ENCODE peak calls at places on chromosome 20, in six cellular contexts. One of them, this sample, is unnamed.

GRCh38 chr20:37389844-37390275 is 43.9 kb downstream of the SRC start:
- DNase-seq in astrocyte: no peak
- DNase-seq in uterus: no peak
- DNase-seq in glutamatergic neuron: no peak
- DNase-seq in IMR-90: no peak
- DNase-seq in RWPE1: no peak
- DNase-seq in this sample: no peak

GRCh38 chr20:19889011-19889953 is 127.9 kb upstream of the NAA20 start:
- DNase-seq in astrocyte: peak
- DNase-seq in uterus: peak
- DNase-seq in glutamatergic neuron: peak
- DNase-seq in IMR-90: peak
- DNase-seq in RWPE1: peak
- DNase-seq in this sample: peak

GRCh38 chr20:10893331-10893730 is 219.5 kb upstream of the JAG1 start:
- DNase-seq in astrocyte: no peak
- DNase-seq in uterus: no peak
- DNase-seq in glutamatergic neuron: no peak
- DNase-seq in IMR-90: no peak
- DNase-seq in RWPE1: no peak
- DNase-seq in this sample: no peak

GRCh38 chr20:3660262-3661059 is 2.7 kb downstream of the GFRA4 start:
- DNase-seq in astrocyte: no peak
- DNase-seq in uterus: no peak
- DNase-seq in glutamatergic neuron: no peak
- DNase-seq in IMR-90: no peak
- DNase-seq in RWPE1: no peak
- DNase-seq in this sample: peak

GRCh38 chr20:34079818-34080217 is 32.2 kb downstream of the EIF2S2 start:
- DNase-seq in astrocyte: no peak
- DNase-seq in uterus: no peak
- DNase-seq in glutamatergic neuron: no peak
- DNase-seq in IMR-90: no peak
- DNase-seq in RWPE1: no peak
- DNase-seq in this sample: no peak

GRCh38 chr20:25470045-25470444 is 62.6 kb downstream of the GINS1 start:
- DNase-seq in astrocyte: peak
- DNase-seq in uterus: no peak
- DNase-seq in glutamatergic neuron: peak
- DNase-seq in IMR-90: peak
- DNase-seq in RWPE1: peak
- DNase-seq in this sample: no peak

GRCh38 chr20:58471161-58471834 is 43.9 kb downstream of the APCDD1L start:
- DNase-seq in astrocyte: no peak
- DNase-seq in uterus: peak
- DNase-seq in glutamatergic neuron: no peak
- DNase-seq in IMR-90: peak
- DNase-seq in RWPE1: no peak
- DNase-seq in this sample: no peak

GRCh38 chr20:24718277-24718676 is 230.8 kb upstream of the CST7 start:
- DNase-seq in astrocyte: no peak
- DNase-seq in uterus: no peak
- DNase-seq in glutamatergic neuron: no peak
- DNase-seq in IMR-90: no peak
- DNase-seq in RWPE1: no peak
- DNase-seq in this sample: no peak

GRCh38 chr20:24389686-24390085 is 79.7 kb upstream of the SYNDIG1 start:
- DNase-seq in astrocyte: no peak
- DNase-seq in uterus: no peak
- DNase-seq in glutamatergic neuron: no peak
- DNase-seq in IMR-90: no peak
- DNase-seq in RWPE1: no peak
- DNase-seq in this sample: no peak

GRCh38 chr20:11267131-11267761 is 593.4 kb upstream of the JAG1 start:
- DNase-seq in astrocyte: peak
- DNase-seq in uterus: peak
- DNase-seq in glutamatergic neuron: no peak
- DNase-seq in IMR-90: peak
- DNase-seq in RWPE1: peak
- DNase-seq in this sample: no peak

GRCh38 chr20:57499676-57500075 is 25.3 kb downstream of the CTCFL start:
- DNase-seq in astrocyte: no peak
- DNase-seq in uterus: no peak
- DNase-seq in glutamatergic neuron: no peak
- DNase-seq in IMR-90: no peak
- DNase-seq in RWPE1: no peak
- DNase-seq in this sample: no peak

GRCh38 chr20:54539521-54540046 is 64.2 kb downstream of the DOK5 start:
- DNase-seq in astrocyte: peak
- DNase-seq in uterus: no peak
- DNase-seq in glutamatergic neuron: no peak
- DNase-seq in IMR-90: no peak
- DNase-seq in RWPE1: no peak
- DNase-seq in this sample: no peak

GRCh38 chr20:12434672-12435071 is 517.0 kb downstream of the BTBD3 start:
- DNase-seq in astrocyte: no peak
- DNase-seq in uterus: no peak
- DNase-seq in glutamatergic neuron: no peak
- DNase-seq in IMR-90: no peak
- DNase-seq in RWPE1: no peak
- DNase-seq in this sample: no peak

GRCh38 chr20:57835462-57836455 is 125.9 kb upstream of the PMEPA1 start:
- DNase-seq in astrocyte: no peak
- DNase-seq in uterus: no peak
- DNase-seq in glutamatergic neuron: peak
- DNase-seq in IMR-90: no peak
- DNase-seq in RWPE1: no peak
- DNase-seq in this sample: no peak

GRCh38 chr20:23159256-23159922 is 73.3 kb upstream of the CD93 start:
- DNase-seq in astrocyte: no peak
- DNase-seq in uterus: no peak
- DNase-seq in glutamatergic neuron: no peak
- DNase-seq in IMR-90: no peak
- DNase-seq in RWPE1: no peak
- DNase-seq in this sample: no peak

GRCh38 chr20:62352402-62353288 is 14.5 kb downstream of the LAMA5 start:
- DNase-seq in astrocyte: no peak
- DNase-seq in uterus: peak
- DNase-seq in glutamatergic neuron: peak
- DNase-seq in IMR-90: no peak
- DNase-seq in RWPE1: peak
- DNase-seq in this sample: peak
- TF ChIP-seq CTCF in astrocyte: no peak
- TF ChIP-seq CTCF in uterus: peak
- TF ChIP-seq CTCF in glutamatergic neuron: no peak
- TF ChIP-seq CTCF in IMR-90: no peak
- TF ChIP-seq CTCF in RWPE1: peak
- TF ChIP-seq CTCF in this sample: no peak

GRCh38 chr20:38640486-38640885 is 38.9 kb downstream of the ARHGAP40 start:
- DNase-seq in astrocyte: no peak
- DNase-seq in uterus: no peak
- DNase-seq in glutamatergic neuron: no peak
- DNase-seq in IMR-90: no peak
- DNase-seq in RWPE1: no peak
- DNase-seq in this sample: no peak
- TF ChIP-seq CTCF in astrocyte: no peak
- TF ChIP-seq CTCF in uterus: no peak
- TF ChIP-seq CTCF in glutamatergic neuron: no peak
- TF ChIP-seq CTCF in IMR-90: no peak
- TF ChIP-seq CTCF in RWPE1: no peak
- TF ChIP-seq CTCF in this sample: no peak

DNA sequence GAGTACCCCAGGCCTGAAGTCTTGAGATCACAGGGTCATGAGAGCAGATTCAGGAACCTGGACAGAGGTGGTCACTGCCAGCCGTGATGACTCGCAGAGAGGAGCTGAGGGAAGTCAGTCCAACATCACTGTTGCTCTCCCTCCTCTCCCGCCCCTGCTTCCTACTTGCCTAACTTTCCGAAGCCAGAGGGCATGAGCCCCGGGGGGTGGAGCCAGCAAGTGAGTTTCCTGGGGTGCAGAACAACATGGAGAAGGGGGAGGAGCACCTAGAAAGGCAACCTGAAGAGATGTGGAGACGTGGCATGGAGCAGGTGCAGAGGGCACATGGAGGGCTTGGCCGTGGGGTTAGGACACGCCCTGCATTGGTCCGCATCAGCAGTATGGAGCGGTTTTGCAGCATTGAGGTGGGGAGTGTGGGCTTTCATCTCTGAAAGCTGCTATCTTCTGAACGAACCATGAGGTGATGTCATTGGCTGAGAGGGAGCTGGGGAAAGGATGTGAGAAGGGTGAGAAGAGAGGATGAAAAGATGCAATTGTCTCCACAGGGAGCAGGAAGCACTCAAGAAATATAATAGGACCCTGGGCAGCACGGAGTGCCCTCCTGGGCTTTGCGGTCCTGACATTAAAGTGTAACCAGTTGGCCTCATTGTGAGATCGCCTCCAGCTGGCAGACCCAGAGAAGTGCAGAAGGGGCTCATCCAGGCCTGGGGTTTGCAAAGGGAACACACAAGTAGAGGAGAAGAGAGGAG is 25.0 kb downstream of the GDAP1L1 start:
- DNase-seq in astrocyte: no peak
- DNase-seq in uterus: no peak
- DNase-seq in glutamatergic neuron: peak
- DNase-seq in IMR-90: no peak
- DNase-seq in RWPE1: no peak
- DNase-seq in this sample: no peak
- TF ChIP-seq CTCF in astrocyte: no peak
- TF ChIP-seq CTCF in uterus: no peak
- TF ChIP-seq CTCF in glutamatergic neuron: peak
- TF ChIP-seq CTCF in IMR-90: no peak
- TF ChIP-seq CTCF in RWPE1: no peak
- TF ChIP-seq CTCF in this sample: no peak

DNA sequence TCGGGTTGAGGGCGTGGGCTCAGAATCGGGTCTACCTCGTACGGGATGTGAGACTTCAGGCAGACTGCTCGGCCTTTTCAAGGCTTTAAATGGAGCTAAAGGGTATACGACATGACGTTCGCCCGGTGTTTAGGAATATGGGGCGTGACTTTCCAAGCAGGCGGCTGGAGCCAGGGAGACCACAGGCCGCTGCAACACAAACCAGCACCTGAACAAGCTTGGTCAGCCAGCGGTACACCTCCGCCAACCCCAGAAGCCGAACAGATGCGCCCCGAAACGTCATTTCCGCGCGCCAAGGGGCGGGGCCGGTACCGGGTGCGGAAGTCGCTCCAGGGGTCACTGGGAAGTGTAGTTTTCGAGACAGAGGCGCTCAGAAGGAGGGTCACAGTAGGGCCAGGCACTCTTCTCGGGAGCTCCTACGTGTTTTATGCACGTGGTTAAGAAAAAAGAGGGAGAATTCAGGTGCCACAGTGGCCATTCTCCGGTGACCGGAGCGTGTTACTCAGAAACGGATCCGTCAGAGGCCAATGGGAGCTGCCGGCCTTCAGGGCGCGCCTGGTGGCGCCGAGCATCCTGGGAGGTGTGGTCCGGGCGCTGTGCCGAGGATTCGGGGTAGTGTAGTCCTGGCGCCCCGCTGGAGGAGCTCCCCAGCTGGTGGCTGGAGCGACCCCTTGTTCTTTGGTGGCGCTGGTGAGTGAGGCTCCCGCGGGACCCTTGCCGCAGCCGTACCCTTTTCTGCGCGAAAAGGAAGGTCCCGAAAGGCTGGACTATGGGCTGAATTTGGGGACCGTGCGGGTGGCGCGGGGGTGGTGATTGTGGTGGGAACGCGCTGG is at the start of gene ZNF133:
- DNase-seq in astrocyte: peak
- DNase-seq in uterus: peak
- DNase-seq in glutamatergic neuron: peak
- DNase-seq in IMR-90: peak
- DNase-seq in RWPE1: peak
- DNase-seq in this sample: peak
- TF ChIP-seq CTCF in astrocyte: no peak
- TF ChIP-seq CTCF in uterus: peak
- TF ChIP-seq CTCF in glutamatergic neuron: no peak
- TF ChIP-seq CTCF in IMR-90: no peak
- TF ChIP-seq CTCF in RWPE1: no peak
- TF ChIP-seq CTCF in this sample: no peak

GRCh38 chr20:51333446-51333845 is 209.1 kb downstream of the NFATC2 start:
- DNase-seq in astrocyte: no peak
- DNase-seq in uterus: no peak
- DNase-seq in glutamatergic neuron: no peak
- DNase-seq in IMR-90: no peak
- DNase-seq in RWPE1: no peak
- DNase-seq in this sample: no peak

GRCh38 chr20:51333971-51334370 is 208.5 kb downstream of the NFATC2 start:
- DNase-seq in astrocyte: no peak
- DNase-seq in uterus: no peak
- DNase-seq in glutamatergic neuron: no peak
- DNase-seq in IMR-90: no peak
- DNase-seq in RWPE1: no peak
- DNase-seq in this sample: no peak

GRCh38 chr20:51334609-51335008 is 207.9 kb downstream of the NFATC2 start:
- DNase-seq in astrocyte: no peak
- DNase-seq in uterus: no peak
- DNase-seq in glutamatergic neuron: no peak
- DNase-seq in IMR-90: no peak
- DNase-seq in RWPE1: no peak
- DNase-seq in this sample: no peak

GRCh38 chr20:51337126-51337805 is 205.3 kb downstream of the NFATC2 start:
- DNase-seq in astrocyte: no peak
- DNase-seq in uterus: no peak
- DNase-seq in glutamatergic neuron: no peak
- DNase-seq in IMR-90: no peak
- DNase-seq in RWPE1: no peak
- DNase-seq in this sample: no peak

GRCh38 chr20:51335329-51335841 is 207.1 kb downstream of the NFATC2 start:
- DNase-seq in astrocyte: peak
- DNase-seq in uterus: no peak
- DNase-seq in glutamatergic neuron: no peak
- DNase-seq in IMR-90: peak
- DNase-seq in RWPE1: peak
- DNase-seq in this sample: no peak
- TF ChIP-seq CTCF in astrocyte: peak
- TF ChIP-seq CTCF in uterus: no peak
- TF ChIP-seq CTCF in glutamatergic neuron: no peak
- TF ChIP-seq CTCF in IMR-90: peak
- TF ChIP-seq CTCF in RWPE1: no peak
- TF ChIP-seq CTCF in this sample: no peak

This sample was measured in thyroid gland.